ENCODE peak calls at places on chromosome X, in ten cellular contexts. W, T, E, V, K, N, U, C, Y and D are unnamed samples.

GRCh38 chrX:3962511-3963350 is 249.3 kb upstream of the PRKX start:
- DNase-seq in W (no peak), T (no peak), E (peak; percentile 3), V (peak; percentile 7), K (no peak), N (no peak), U (no peak), C (peak; percentile 16), Y (no peak), D (no peak)

GRCh38 chrX:27600686-27601085 is 10.5 kb downstream of the DCAF8L2 start:
- DNase-seq in W (no peak), T (no peak), E (peak; percentile 65), V (no peak), K (no peak), N (no peak), U (no peak), C (no peak), Y (no peak), D (no peak)

GRCh38 chrX:39487166-39488006 is 610.4 kb downstream of the BCOR start:
- DNase-seq in W (no peak), T (no peak), E (no peak), V (no peak), K (no peak), N (no peak), U (no peak), C (no peak), Y (no peak), D (no peak)

GRCh38 chrX:41737065-41737464 is 13.1 kb downstream of the GPR82 start:
- DNase-seq in W (no peak), T (no peak), E (no peak), V (no peak), K (no peak), N (no peak), U (no peak), C (no peak), Y (no peak), D (no peak)

GRCh38 chrX:57282568-57282967 is 3.9 kb upstream of the FAAH2 start:
- DNase-seq in W (no peak), T (no peak), E (no peak), V (no peak), K (no peak), N (no peak), U (no peak), C (no peak), Y (no peak), D (no peak)

GRCh38 chrX:138775501-138775900 is 64.0 kb upstream of the FGF13 start:
- DNase-seq in W (no peak), T (no peak), E (peak; percentile 4), V (no peak), K (no peak), N (no peak), U (no peak), C (peak; percentile 21), Y (no peak), D (no peak)

GRCh38 chrX:49303346-49303745 is at the start of gene GAGE10:
- DNase-seq in W (no peak), T (no peak), E (no peak), V (no peak), K (no peak), N (no peak), U (no peak), C (no peak), Y (no peak), D (no peak)

GRCh38 chrX:39613508-39613921 is 484.2 kb downstream of the BCOR start:
- DNase-seq in W (peak; percentile 51), T (no peak), E (peak; percentile 48), V (peak; percentile 17), K (peak; percentile 41), N (no peak), U (peak; percentile 49), C (no peak), Y (peak; percentile 34), D (no peak)

GRCh38 chrX:9873952-9874351 is 87.7 kb downstream of the SHROOM2 start:
- DNase-seq in W (peak; percentile 30), T (peak; percentile 10), E (peak; percentile 44), V (no peak), K (peak; percentile 13), N (no peak), U (peak; percentile 60), C (peak; percentile 49), Y (peak; percentile 64), D (peak; percentile 66)

GRCh38 chrX:98523026-98523425 is 1639.3 kb downstream of the RPA4 start:
- DNase-seq in W (no peak), T (no peak), E (no peak), V (no peak), K (no peak), N (no peak), U (no peak), C (no peak), Y (no peak), D (no peak)

GRCh38 chrX:72569786-72570185 is 2.9 kb downstream of the HDAC8 start:
- DNase-seq in W (no peak), T (no peak), E (peak; percentile 22), V (no peak), K (no peak), N (no peak), U (no peak), C (peak; percentile 86), Y (no peak), D (no peak)

GRCh38 chrX:67546496-67547423 is 2.9 kb downstream of the AR start:
- DNase-seq in W (no peak), T (no peak), E (no peak), V (no peak), K (no peak), N (no peak), U (no peak), C (no peak), Y (no peak), D (no peak)

GRCh38 chrX:67544281-67544680 is 460 bp downstream of the AR start:
- DNase-seq in W (no peak), T (no peak), E (no peak), V (no peak), K (peak; percentile 15), N (peak; percentile 65), U (no peak), C (no peak), Y (no peak), D (peak; percentile 61)

GRCh38 chrX:67545772-67546495 is 2.1 kb downstream of the AR start:
- DNase-seq in W (no peak), T (no peak), E (peak; percentile 41), V (no peak), K (peak; percentile 12), N (peak; percentile 71), U (no peak), C (no peak), Y (no peak), D (no peak)

GRCh38 chrX:67544871-67545771 is 1.3 kb downstream of the AR start:
- DNase-seq in W (no peak), T (no peak), E (peak; percentile 57), V (no peak), K (peak; percentile 6), N (peak; percentile 63), U (no peak), C (peak; percentile 22), Y (peak; percentile 35), D (peak; percentile 21)

DNA sequence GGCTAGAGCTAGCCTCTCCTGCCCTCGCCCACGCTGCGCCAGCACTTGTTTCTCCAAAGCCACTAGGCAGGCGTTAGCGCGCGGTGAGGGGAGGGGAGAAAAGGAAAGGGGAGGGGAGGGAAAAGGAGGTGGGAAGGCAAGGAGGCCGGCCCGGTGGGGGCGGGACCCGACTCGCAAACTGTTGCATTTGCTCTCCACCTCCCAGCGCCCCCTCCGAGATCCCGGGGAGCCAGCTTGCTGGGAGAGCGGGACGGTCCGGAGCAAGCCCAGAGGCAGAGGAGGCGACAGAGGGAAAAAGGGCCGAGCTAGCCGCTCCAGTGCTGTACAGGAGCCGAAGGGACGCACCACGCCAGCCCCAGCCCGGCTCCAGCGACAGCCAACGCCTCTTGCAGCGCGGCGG is at the start of gene AR:
- DNase-seq in W (peak; percentile 26), T (no peak), E (peak; percentile 72), V (peak; percentile 47), K (peak; percentile 66), N (peak; percentile 83), U (no peak), C (peak; percentile 28), Y (peak; percentile 61), D (peak; percentile 87)
- TF ChIP-seq POLR2A in W (no peak), T (no peak), E (no peak), V (no peak), K (no peak), N (no peak), U (no peak), C (no peak), Y (no peak), D (no peak)

GRCh38 chrX:45807572-45808425 is 607.1 kb upstream of the DIPK2B start:
- DNase-seq in W (no peak), T (no peak), E (peak; percentile 71), V (no peak), K (no peak), N (no peak), U (no peak), C (peak; percentile 70), Y (no peak), D (no peak)
- H3K27ac ChIP-seq in W (no peak overlapping the region), T (peak overlapping the region; percentile 74), E (peak overlapping the region; percentile 97), V (no peak overlapping the region), K (no peak overlapping the region), N (peak overlapping the region; percentile 52), U (peak overlapping the region; percentile 59), C (peak overlapping the region; percentile 61), Y (no peak overlapping the region), D (no peak overlapping the region)

GRCh38 chrX:136872091-136872700 is 8.3 kb downstream of the RBMX start:
- DNase-seq in W (no peak), T (no peak), E (no peak), V (no peak), K (no peak), N (no peak), U (no peak), C (no peak), Y (no peak), D (no peak)
- TF ChIP-seq POLR2A in W (no peak), T (no peak), E (no peak), V (no peak), K (no peak), N (no peak), U (no peak), C (no peak), Y (no peak), D (no peak)

GRCh38 chrX:43813319-43813718 is 68.9 kb downstream of the MAOB start:
- DNase-seq in W (no peak), T (no peak), E (no peak), V (no peak), K (no peak), N (no peak), U (no peak), C (no peak), Y (no peak), D (no peak)

GRCh38 chrX:43809463-43809862 is 72.8 kb downstream of the MAOB start:
- DNase-seq in W (no peak), T (no peak), E (no peak), V (peak; percentile 36), K (no peak), N (no peak), U (no peak), C (peak; percentile 3), Y (no peak), D (no peak)

GRCh38 chrX:43817454-43817853 is 64.8 kb downstream of the MAOB start:
- DNase-seq in W (no peak), T (no peak), E (no peak), V (no peak), K (no peak), N (no peak), U (no peak), C (no peak), Y (no peak), D (no peak)

GRCh38 chrX:43815209-43815608 is 67.0 kb downstream of the MAOB start:
- DNase-seq in W (no peak), T (no peak), E (no peak), V (no peak), K (no peak), N (no peak), U (no peak), C (no peak), Y (no peak), D (no peak)

GRCh38 chrX:43813898-43814297 is 68.4 kb downstream of the MAOB start:
- DNase-seq in W (no peak), T (peak; percentile 10), E (no peak), V (no peak), K (peak; percentile 5), N (no peak), U (no peak), C (no peak), Y (peak; percentile 50), D (no peak)
- H3K27ac ChIP-seq in W (no peak overlapping the region), T (no peak overlapping the region), E (no peak overlapping the region), V (no peak overlapping the region), K (peak overlapping the region; percentile 14), N (no peak overlapping the region), U (no peak overlapping the region), C (no peak overlapping the region), Y (no peak overlapping the region), D (no peak overlapping the region)